ENCODE peak calls at places on chromosomes 16 and 17, in five cellular contexts. W is A673, X is PC-3, L is cardiac muscle cell, C is mammary epithelial cell. E is an unnamed sample. For H3K4me1, the result is how much of the 10 kb centered on the place peaks cover.

GRCh38 chr17:52071712-52072111 is 86.8 kb downstream of the CA10 start:
- DNase-seq in C (no peak), W (no peak), L (no peak), X (no peak), E (no peak)

GRCh38 chr16:19115148-19116021 is 1.6 kb downstream of the ITPRIPL2 start:
- DNase-seq in C (no peak), L (no peak), W (no peak), X (no peak), E (no peak)

GRCh38 chr17:82228278-82228841 is 482 bp upstream of the SLC16A3 start:
- DNase-seq in X (no peak), L (peak), W (no peak), C (no peak), E (peak)

GRCh38 chr17:80173916-80174315 is 4.1 kb downstream of the CARD14 start:
- DNase-seq in C (no peak), X (no peak), W (no peak), L (no peak), E (no peak)

GRCh38 chr16:1101573-1102332 is 5.7 kb upstream of the C1QTNF8 start:
- DNase-seq in W (no peak), L (no peak), X (no peak), C (no peak), E (no peak)

GRCh38 chr17:41860254-41860931 is 4.8 kb downstream of the KLHL11 start:
- DNase-seq in C (no peak), X (no peak), L (no peak), W (no peak), E (no peak)

GRCh38 chr17:73564856-73565255 is 79.4 kb downstream of the SDK2 start:
- DNase-seq in X (peak), W (no peak), C (no peak), L (no peak), E (no peak)

GRCh38 chr16:85176541-85177447 is 64.5 kb upstream of the CIBAR2 start:
- DNase-seq in W (peak), C (no peak), L (no peak), X (no peak), E (no peak)

GRCh38 chr17:31085563-31085962 is 9.2 kb upstream of the NF1 start:
- DNase-seq in C (peak), X (peak), W (no peak), L (peak), E (no peak)

GRCh38 chr16:23432176-23433128 is 20.5 kb downstream of the COG7 start:
- DNase-seq in W (no peak), L (no peak), X (no peak), C (no peak), E (no peak)

GRCh38 chr17:45061606-45062205 is 589 bp downstream of the NMT1 start:
- DNase-seq in C (no peak), W (no peak), L (no peak), X (no peak), E (no peak)

GRCh38 chr16:73019456-73020362 is 28.2 kb downstream of the ZFHX3 start:
- DNase-seq in W (no peak), C (no peak), X (peak), L (peak), E (peak)

GRCh38 chr17:32158870-32159585 is 16.7 kb downstream of the RHOT1 start:
- DNase-seq in W (no peak), C (no peak), L (no peak), X (no peak), E (no peak)

GRCh38 chr17:32156656-32157055 is 14.4 kb downstream of the RHOT1 start:
- DNase-seq in L (no peak), W (no peak), X (no peak), C (no peak), E (no peak)

GRCh38 chr17:32152130-32152529 is 9.8 kb downstream of the RHOT1 start:
- DNase-seq in W (no peak), C (no peak), X (no peak), L (no peak), E (no peak)

GRCh38 chr17:32157225-32157624 is 14.9 kb downstream of the RHOT1 start:
- DNase-seq in L (peak), X (peak), W (no peak), C (no peak), E (no peak)

GRCh38 chr17:32155896-32156295 is 13.6 kb downstream of the RHOT1 start:
- DNase-seq in W (no peak), X (no peak), L (no peak), C (no peak), E (no peak)
- H3K4me1 ChIP-seq in W (under half), X (under half), L (under half), C (under half), E (under half)

GRCh38 chr17:78127888-78128615 is 503 bp downstream of the TMC6 start:
- DNase-seq in X (peak), W (no peak), L (no peak), C (peak), E (peak)
- H3K27ac ChIP-seq in X (peak), W (peak), L (peak), C (no peak), E (peak)

DNA sequence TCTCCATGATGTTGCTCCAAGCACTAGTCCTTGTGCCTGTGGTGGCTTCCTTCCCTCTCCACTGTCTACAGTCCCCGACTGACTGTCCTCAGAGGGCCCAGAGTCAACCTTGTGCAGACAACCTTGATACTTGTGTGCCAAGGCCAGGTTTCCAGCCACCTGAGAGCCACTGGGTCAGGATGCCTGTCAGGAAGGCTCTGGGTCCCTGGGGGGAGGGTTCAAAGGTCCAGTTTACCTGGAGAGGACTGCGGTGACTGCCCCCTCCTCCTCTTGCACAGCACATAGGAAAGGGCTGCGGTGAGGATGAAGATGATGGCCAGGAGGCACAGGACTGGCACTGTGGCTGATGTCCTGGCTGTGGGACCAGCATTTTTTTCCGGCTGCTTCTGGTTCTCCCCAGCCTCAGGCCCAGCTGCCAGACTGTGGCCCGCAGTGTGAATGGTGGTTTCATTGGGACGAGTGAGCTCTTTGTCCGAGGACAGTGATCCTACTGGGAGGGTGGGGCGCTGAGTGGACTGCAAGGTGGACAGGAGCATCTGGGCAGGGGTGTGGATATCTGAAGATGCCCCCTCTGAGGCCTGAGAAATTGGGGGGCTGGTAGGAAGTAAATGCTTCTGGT is 3.7 kb downstream of the MED11 start:
- DNase-seq in X (no peak), C (no peak), W (no peak), L (no peak), E (no peak)
- H3K4me1 ChIP-seq in X (under half), C (under half), W (under half), L (under half), E (under half)

DNA sequence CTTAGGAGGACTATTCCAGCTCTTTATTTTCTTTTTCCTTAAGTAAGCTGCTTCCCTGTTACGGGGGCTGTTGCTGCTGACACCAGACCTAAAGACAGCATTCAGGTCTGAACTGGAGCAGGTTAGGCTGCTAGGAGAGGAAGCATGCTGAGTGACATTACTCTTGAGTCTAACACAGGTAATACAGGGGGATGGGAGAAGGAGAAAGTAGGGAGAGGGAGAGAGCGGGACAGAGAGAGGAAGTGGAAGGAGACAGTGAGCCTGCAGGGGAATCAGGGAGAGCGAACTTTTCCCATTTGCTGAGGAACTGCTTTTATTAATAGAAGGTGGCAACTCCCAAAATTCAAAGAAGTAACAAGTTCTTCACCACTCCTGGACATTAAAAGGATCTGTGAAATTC is 130.9 kb downstream of the PARN start:
- DNase-seq in W (no peak), C (no peak), L (no peak), X (no peak), E (no peak)
- H3K27ac ChIP-seq in W (no peak), C (no peak), L (no peak), X (peak), E (no peak)

DNA sequence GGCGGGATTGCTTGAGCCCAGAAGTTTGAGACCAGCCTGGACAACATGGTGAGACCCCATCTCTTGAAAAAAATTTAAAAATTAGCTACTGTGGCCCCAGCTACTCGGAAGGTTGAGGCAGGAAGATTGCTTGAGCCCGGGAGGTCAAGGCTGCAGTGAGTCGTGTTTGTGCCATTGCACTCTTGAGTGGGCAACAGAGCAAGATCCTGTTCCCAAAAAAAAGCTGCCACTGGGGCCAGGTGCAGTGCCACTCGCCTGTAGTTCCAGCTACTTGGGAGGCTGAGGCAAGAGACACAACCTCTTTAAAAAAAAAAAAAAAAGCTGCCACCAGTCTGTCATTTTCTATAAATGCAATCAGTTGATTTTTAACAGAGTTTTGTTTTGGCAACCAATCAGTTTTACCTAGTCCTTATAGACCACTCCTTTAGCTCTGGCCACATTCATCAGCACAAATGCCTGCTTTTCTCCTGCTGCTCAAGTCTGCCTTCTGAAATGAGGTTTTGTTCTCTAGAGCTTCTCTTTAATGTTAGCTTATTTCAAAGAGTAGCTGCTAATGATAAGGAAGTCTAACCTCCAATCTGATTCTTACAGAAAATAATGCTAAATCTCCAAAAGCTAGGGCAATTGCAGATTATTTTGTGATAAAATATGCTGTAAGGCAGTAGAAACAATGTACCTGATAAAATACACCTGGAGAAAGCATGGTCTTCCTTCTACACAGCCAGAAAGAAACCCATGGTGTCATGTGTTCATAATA is 64.8 kb downstream of the TUBD1 start:
- DNase-seq in C (no peak), W (no peak), L (no peak), X (peak), E (no peak)
- H3K4me1 ChIP-seq in C (under half), W (half or more), L (under half), X (half or more), E (under half)

E was measured in right cardiac atrium.